ENCODE peak calls at places on chromosomes 6 and 20, in six cellular contexts. B is SK-N-SH, H is GM12878, T is HepG2, P is H1, U is K562. S is an unnamed sample.

GRCh38 chr20:44328428-44328827 is 8.4 kb upstream of the R3HDML start:
- DNase-seq in B (no peak), H (no peak), T (no peak), P (no peak), U (no peak), S (no peak)

GRCh38 chr6:27495386-27496135 is 22.7 kb upstream of the ZNF184 start:
- DNase-seq in B (peak), H (peak), T (peak), P (peak), U (peak), S (no peak)

GRCh38 chr6:163944897-163945296 is 530.4 kb downstream of the QKI start:
- DNase-seq in B (no peak), H (no peak), T (no peak), P (no peak), U (no peak), S (no peak)

GRCh38 chr6:139270249-139270648 is 21.5 kb downstream of the TXLNB start:
- DNase-seq in B (no peak), H (no peak), T (no peak), P (no peak), U (no peak), S (no peak)

GRCh38 chr20:33431797-33432381 is 11.7 kb downstream of the SNTA1 start:
- DNase-seq in B (no peak), H (no peak), T (peak), P (no peak), U (no peak), S (no peak)

GRCh38 chr20:49384437-49385434 is 97.7 kb downstream of the KCNB1 start:
- DNase-seq in B (peak), H (no peak), T (peak), P (peak), U (peak), S (peak)

GRCh38 chr6:11772109-11772830 is 6.3 kb downstream of the ADTRP start:
- DNase-seq in B (no peak), H (no peak), T (no peak), P (no peak), U (peak), S (peak)

GRCh38 chr20:19631410-19631809 is 126.6 kb upstream of the RIN2 start:
- DNase-seq in B (no peak), H (no peak), T (no peak), P (no peak), U (peak), S (no peak)

GRCh38 chr6:75602897-75603395 is 1.3 kb downstream of the SENP6 start:
- DNase-seq in B (no peak), H (no peak), T (no peak), P (no peak), U (no peak), S (no peak)

GRCh38 chr6:80003841-80004198 is 629 bp upstream of the TTK start:
- DNase-seq in B (peak), H (no peak), T (no peak), P (peak), U (peak), S (peak)

GRCh38 chr6:1381397-1382330 is 7.7 kb upstream of the FOXF2 start:
- DNase-seq in B (peak), H (no peak), T (no peak), P (peak), U (peak), S (no peak)

GRCh38 chr20:19594896-19595295 is 163.2 kb upstream of the RIN2 start:
- DNase-seq in B (no peak), H (no peak), T (no peak), P (no peak), U (no peak), S (no peak)

GRCh38 chr6:49264909-49265308 is 198.1 kb downstream of the MMUT start:
- DNase-seq in B (no peak), H (no peak), T (no peak), P (no peak), U (no peak), S (no peak)

GRCh38 chr6:101578306-101578705 is 184.8 kb downstream of the GRIK2 start:
- DNase-seq in B (no peak), H (no peak), T (no peak), P (no peak), U (no peak), S (no peak)

GRCh38 chr6:52336919-52337561 is 24.9 kb upstream of the PAQR8 start:
- DNase-seq in B (no peak), H (no peak), T (no peak), P (no peak), U (no peak), S (no peak)

GRCh38 chr20:6026051-6026450 is 27.8 kb downstream of the LRRN4 start:
- DNase-seq in B (no peak), H (no peak), T (no peak), P (no peak), U (no peak), S (no peak)

GRCh38 chr20:44496976-44497375 is 21.3 kb downstream of the TTPAL start:
- DNase-seq in B (no peak), H (no peak), T (no peak), P (no peak), U (no peak), S (no peak)

GRCh38 chr20:10560681-10561080 is 113.1 kb downstream of the JAG1 start:
- DNase-seq in B (no peak), H (no peak), T (no peak), P (no peak), U (no peak), S (no peak)

GRCh38 chr20:62178316-62179161 is 4.3 kb upstream of the MTG2 start:
- DNase-seq in B (no peak), H (no peak), T (no peak), P (no peak), U (no peak), S (no peak)

GRCh38 chr20:8790442-8791074 is 278.3 kb upstream of the PLCB4 start:
- DNase-seq in B (peak), H (no peak), T (peak), P (no peak), U (peak), S (no peak)

GRCh38 chr6:96963809-96964208 is 39.3 kb downstream of the KLHL32 start:
- DNase-seq in B (no peak), H (no peak), T (no peak), P (no peak), U (peak), S (no peak)

GRCh38 chr6:34414999-34415858 is 10.6 kb downstream of the RPS10 start:
- DNase-seq in B (peak), H (no peak), T (peak), P (no peak), U (peak), S (no peak)

GRCh38 chr6:141580988-141581387 is 551.7 kb upstream of the GJE1 start:
- DNase-seq in B (no peak), H (no peak), T (no peak), P (no peak), U (no peak), S (no peak)

GRCh38 chr6:164897523-164898094 is 411.8 kb downstream of the C6orf118 start:
- DNase-seq in B (no peak), H (no peak), T (no peak), P (no peak), U (no peak), S (no peak)

DNA sequence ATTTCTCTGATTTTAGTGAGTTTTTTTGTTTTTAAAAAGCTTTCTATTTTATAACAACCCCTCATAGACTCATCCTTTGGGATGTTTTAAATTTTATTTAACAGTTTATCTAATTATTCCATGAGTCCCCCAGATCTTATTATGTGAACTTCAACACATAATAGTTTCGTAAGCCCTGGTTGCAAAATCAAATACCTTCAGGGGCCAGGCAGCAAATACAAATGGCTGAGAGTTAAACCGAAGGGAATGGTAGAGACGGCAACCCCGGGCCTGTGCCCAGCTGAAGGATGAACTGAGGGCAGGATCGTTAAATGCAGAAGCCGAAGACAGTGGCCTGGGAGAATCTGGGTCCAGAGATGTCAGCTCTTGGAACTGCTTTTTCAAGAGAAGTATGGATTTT is 88.4 kb downstream of the RTN4IP1 start:
- DNase-seq in B (no peak), H (no peak), T (peak), P (no peak), U (no peak), S (no peak)
- TF ChIP-seq GABPA in B (no peak), H (no peak), T (no peak), P (no peak), U (no peak), S (no peak)

DNA sequence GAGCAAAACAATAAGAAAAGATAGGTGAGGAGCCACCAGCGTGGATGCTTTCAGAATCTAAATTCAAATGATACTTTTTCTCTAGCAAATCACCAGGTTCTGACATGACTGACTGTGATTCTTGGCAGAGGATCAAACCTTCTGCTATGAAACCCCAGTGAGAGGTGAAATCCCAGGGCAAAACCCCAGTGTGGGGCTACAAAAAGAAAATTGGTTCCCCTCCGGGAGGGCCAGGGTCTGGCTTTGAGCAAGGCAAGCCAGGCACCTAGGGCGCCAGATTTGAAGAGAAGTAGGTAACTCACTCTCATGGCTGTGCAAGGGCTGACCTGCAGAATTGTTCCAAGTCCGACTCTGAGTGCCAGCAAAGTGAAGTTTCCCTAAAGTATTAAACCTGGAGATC is 20.2 kb upstream of the RALGAPA2 start:
- DNase-seq in B (no peak), H (no peak), T (no peak), P (no peak), U (no peak), S (no peak)
- TF ChIP-seq GABPA in B (no peak), H (no peak), T (no peak), P (no peak), U (no peak), S (no peak)

GRCh38 chr6:159127701-159128100 is 41.5 kb upstream of the FNDC1 start:
- DNase-seq in B (no peak), H (no peak), T (no peak), P (no peak), U (no peak), S (no peak)

GRCh38 chr6:159128978-159129377 is 40.2 kb upstream of the FNDC1 start:
- DNase-seq in B (no peak), H (no peak), T (no peak), P (no peak), U (no peak), S (no peak)

GRCh38 chr6:159125014-159125609 is 44.1 kb upstream of the FNDC1 start:
- DNase-seq in B (no peak), H (no peak), T (no peak), P (no peak), U (no peak), S (no peak)

GRCh38 chr6:159126590-159126989 is 42.6 kb upstream of the FNDC1 start:
- DNase-seq in B (no peak), H (no peak), T (no peak), P (no peak), U (no peak), S (no peak)

GRCh38 chr6:159125977-159126376 is 43.2 kb upstream of the FNDC1 start:
- DNase-seq in B (peak), H (no peak), T (no peak), P (no peak), U (no peak), S (no peak)
- TF ChIP-seq GABPA in B (no peak), H (no peak), T (no peak), P (no peak), U (no peak), S (no peak)

GRCh38 chr20:54275359-54276108 is 67.6 kb downstream of the PFDN4 start:
- DNase-seq in B (no peak), H (no peak), T (no peak), P (no peak), U (no peak), S (no peak)
- TF ChIP-seq GABPA in B (no peak), H (no peak), T (no peak), P (no peak), U (no peak), S (no peak)

DNA sequence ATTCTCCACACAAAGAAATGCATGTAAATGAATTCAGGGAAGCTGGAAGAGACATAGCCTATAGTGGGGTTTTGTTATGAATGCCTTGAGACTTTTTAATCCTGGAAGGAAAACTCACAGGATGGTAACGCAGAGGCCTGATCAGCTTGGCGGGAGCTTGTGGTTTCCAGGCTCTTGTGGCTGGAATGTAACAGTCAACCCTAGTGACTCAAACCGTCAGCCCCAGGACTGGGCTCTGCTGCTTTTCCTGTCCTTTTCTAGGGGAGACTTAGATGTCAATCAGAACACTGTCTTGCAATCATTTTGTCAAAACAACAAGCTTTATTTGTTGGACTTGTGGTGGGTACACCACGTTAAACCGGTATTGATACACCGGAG is 34.9 kb downstream of the KIF25 start:
- DNase-seq in B (no peak), H (no peak), T (no peak), P (no peak), U (no peak), S (no peak)
- TF ChIP-seq GABPA in B (no peak), H (no peak), T (no peak), P (no peak), U (no peak), S (no peak)

DNA sequence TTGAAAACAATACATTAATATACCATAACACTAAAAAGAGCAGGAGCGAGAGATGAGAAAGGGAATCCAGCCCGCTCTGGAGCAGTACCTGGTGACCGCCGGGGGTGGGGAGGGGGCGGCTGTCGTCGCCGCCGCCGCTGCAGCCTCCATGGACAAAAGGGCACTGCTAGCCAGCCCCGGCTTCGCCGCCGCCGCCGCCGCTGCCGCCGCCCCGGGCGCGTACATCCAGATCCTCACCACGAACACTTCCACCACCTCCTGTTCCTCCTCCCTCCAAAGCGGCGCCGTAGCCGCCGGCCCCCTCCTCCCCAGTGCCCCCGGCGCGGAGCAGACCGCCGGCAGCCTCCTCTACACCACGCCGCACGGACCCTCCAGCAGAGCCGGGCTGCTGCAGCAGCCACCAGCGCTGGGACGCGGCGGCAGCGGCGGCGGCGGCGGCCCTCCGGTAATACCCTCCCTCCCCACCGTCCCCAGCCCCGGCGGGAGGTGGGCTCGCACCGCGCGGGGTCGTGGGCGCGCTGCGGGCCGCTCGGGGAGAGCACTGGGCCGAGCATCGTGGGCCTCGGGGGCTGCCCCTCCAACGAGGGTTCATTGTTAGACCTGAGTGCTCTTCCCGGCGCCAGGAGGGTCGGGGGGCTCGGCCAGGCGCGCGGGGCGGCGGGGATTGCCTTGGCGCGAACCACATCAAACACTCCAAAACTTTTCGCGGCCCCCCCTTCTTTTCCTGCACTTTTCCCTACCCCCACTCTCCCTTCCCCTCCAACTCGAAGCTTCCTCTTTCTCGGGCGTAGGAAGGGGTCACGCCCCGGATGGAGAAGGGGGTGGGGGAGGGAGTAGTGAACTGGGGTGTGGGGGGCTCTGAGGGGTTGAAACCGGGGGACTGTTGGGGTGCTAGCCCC is 751 bp downstream of the E2F3 start:
- DNase-seq in B (peak), H (no peak), T (peak), P (peak), U (peak), S (peak)
- TF ChIP-seq GABPA in B (peak), H (peak), T (peak), P (no peak), U (peak), S (no peak)

GRCh38 chr6:7249946-7250643 is 62.9 kb downstream of the SSR1 start:
- DNase-seq in B (no peak), H (no peak), T (no peak), P (no peak), U (no peak), S (no peak)

GRCh38 chr6:7254980-7255825 is 57.8 kb downstream of the SSR1 start:
- DNase-seq in B (no peak), H (no peak), T (no peak), P (no peak), U (peak), S (peak)

GRCh38 chr6:7250812-7251211 is 62.2 kb downstream of the SSR1 start:
- DNase-seq in B (no peak), H (no peak), T (no peak), P (no peak), U (no peak), S (no peak)

GRCh38 chr6:7251861-7252260 is 61.1 kb downstream of the SSR1 start:
- DNase-seq in B (no peak), H (no peak), T (no peak), P (no peak), U (no peak), S (no peak)

DNA sequence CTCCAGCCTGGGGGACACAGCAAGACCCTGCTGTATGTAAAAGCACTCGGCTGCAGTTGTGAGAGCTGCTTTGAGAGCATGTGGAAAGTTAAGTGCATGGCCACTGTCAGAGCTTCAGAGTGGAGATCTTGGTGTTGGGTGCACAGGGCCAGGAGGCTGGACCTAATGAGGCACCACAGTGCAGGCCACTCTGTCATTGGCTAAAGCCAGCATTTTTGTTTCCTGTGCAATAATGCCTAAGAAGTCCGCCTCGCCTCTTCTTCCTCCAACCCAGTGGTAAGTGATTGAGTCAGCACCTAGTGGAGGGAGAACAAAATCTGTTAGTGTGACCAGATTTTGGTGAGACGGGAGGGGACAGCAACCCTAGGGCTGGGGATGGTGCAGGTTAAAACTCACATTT is 60.6 kb downstream of the SSR1 start:
- DNase-seq in B (no peak), H (no peak), T (no peak), P (no peak), U (no peak), S (no peak)
- TF ChIP-seq GABPA in B (no peak), H (no peak), T (no peak), P (no peak), U (no peak), S (no peak)

GRCh38 chr6:116033687-116034303 is 26.9 kb downstream of the FRK start:
- DNase-seq in B (no peak), H (no peak), T (no peak), P (no peak), U (no peak), S (no peak)

GRCh38 chr6:116036075-116036773 is 24.5 kb downstream of the FRK start:
- DNase-seq in B (no peak), H (no peak), T (no peak), P (no peak), U (peak), S (no peak)

GRCh38 chr6:116036885-116037284 is 23.8 kb downstream of the FRK start:
- DNase-seq in B (no peak), H (no peak), T (no peak), P (no peak), U (no peak), S (no peak)

GRCh38 chr6:116034327-116034726 is 26.4 kb downstream of the FRK start:
- DNase-seq in B (no peak), H (no peak), T (no peak), P (no peak), U (peak), S (no peak)

DNA sequence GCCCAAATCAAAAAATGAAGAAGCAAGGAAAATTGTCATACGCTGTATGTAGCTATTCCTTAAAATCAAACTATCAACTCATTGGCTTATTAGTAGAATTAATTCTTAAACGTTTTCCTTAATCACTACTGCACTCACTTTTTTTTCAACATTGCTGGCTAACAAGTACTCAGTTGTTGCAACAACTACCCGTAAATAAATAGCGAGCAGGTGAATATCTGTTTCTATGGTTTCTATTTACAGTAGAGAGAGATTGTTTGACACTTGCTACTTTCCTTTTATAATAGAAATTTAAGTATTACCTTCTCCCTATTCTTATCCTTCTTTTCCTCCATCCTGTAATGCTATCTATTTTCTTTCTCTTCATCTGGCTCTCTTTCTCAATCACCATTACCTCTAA is 25.1 kb downstream of the FRK start:
- DNase-seq in B (no peak), H (no peak), T (no peak), P (no peak), U (no peak), S (no peak)
- TF ChIP-seq GABPA in B (no peak), H (no peak), T (no peak), P (no peak), U (no peak), S (no peak)

S was measured in HL-60.